ENCODE peak calls at places on chromosomes 3 and 15, in four cellular contexts. H is coronary artery, O is GM20000, V is lung. K is an unnamed sample.

GRCh38 chr3:126656376-126657134 is 1.6 kb upstream of the TXNRD3 start:
- DNase-seq in V (no peak), O (no peak), H (no peak), K (no peak)

GRCh38 chr15:58551084-58551763 is 119.4 kb downstream of the LIPC start:
- DNase-seq in V (no peak), H (no peak), O (no peak), K (no peak)

GRCh38 chr15:63006032-63006878 is 36.3 kb upstream of the TPM1 start:
- DNase-seq in H (no peak), O (no peak), V (no peak), K (no peak)

GRCh38 chr3:122519693-122520092 is 5.0 kb upstream of the KPNA1 start:
- DNase-seq in O (no peak), V (no peak), H (no peak), K (no peak)

GRCh38 chr3:172580680-172581079 is 57.5 kb upstream of the TNFSF10 start:
- DNase-seq in O (no peak), V (no peak), H (no peak), K (no peak)

GRCh38 chr3:113132571-113132996 is 78.8 kb upstream of the BOC start:
- DNase-seq in O (no peak), H (no peak), V (no peak), K (no peak)

GRCh38 chr3:14208977-14209394 is 30.4 kb downstream of the LSM3 start:
- DNase-seq in O (no peak), V (no peak), H (no peak), K (no peak)

GRCh38 chr3:43559961-43560360 is 61.9 kb downstream of the ANO10 start:
- DNase-seq in V (no peak), H (no peak), O (no peak), K (no peak)

GRCh38 chr3:69320867-69321266 is 65.0 kb downstream of the FRMD4B start:
- DNase-seq in O (peak; percentile 39), V (no peak), H (no peak), K (no peak)

GRCh38 chr3:187340572-187340971 is 27.6 kb upstream of the RTP4 start:
- DNase-seq in O (no peak), H (no peak), V (no peak), K (no peak)

GRCh38 chr3:49790626-49791411 is 4.5 kb upstream of the IP6K1 start:
- DNase-seq in V (no peak), H (peak; percentile 45), O (no peak), K (no peak)

GRCh38 chr3:186165331-186165730 is 56.4 kb upstream of the ETV5 start:
- DNase-seq in H (no peak), V (no peak), O (no peak), K (no peak)

GRCh38 chr3:52385157-52385556 is 59.7 kb downstream of the SEMA3G start:
- DNase-seq in H (no peak), O (peak; percentile 80), V (no peak), K (no peak)

GRCh38 chr3:15439476-15439875 is 12.1 kb downstream of the EAF1 start:
- DNase-seq in V (peak; percentile 58), H (no peak), O (no peak), K (no peak)

GRCh38 chr3:125594581-125595011 is 701 bp downstream of the OSBPL11 start:
- DNase-seq in O (no peak), V (no peak), H (no peak), K (no peak)

GRCh38 chr15:40244961-40245523 is 6.2 kb downstream of the PAK6 start:
- DNase-seq in O (no peak), V (peak; percentile 41), H (peak; percentile 61), K (no peak)

GRCh38 chr15:94370197-94370987 is 139.0 kb downstream of the MCTP2 start:
- DNase-seq in V (no peak), H (no peak), O (no peak), K (no peak)

GRCh38 chr3:118628704-118629341 is 405.8 kb downstream of the IGSF11 start:
- DNase-seq in O (peak; percentile 57), H (no peak), V (peak; percentile 39), K (peak; percentile 86)

GRCh38 chr3:113018461-113019181 is 27.8 kb downstream of the GTPBP8 start:
- DNase-seq in H (no peak), V (no peak), O (no peak), K (no peak)

GRCh38 chr3:72597756-72598195 is 250.5 kb downstream of the SHQ1 start:
- DNase-seq in V (no peak), H (no peak), O (no peak), K (no peak)

GRCh38 chr3:101381809-101382208 is 61.4 kb upstream of the IMPG2 start:
- DNase-seq in H (no peak), V (no peak), O (no peak), K (no peak)

GRCh38 chr3:46713898-46714552 is 3.6 kb downstream of the PRSS50 start:
- DNase-seq in O (peak; percentile 67), H (peak; percentile 65), V (no peak), K (peak; percentile 73)

GRCh38 chr3:147368151-147368550 is 38.2 kb downstream of the ZIC4 start:
- DNase-seq in H (no peak), O (no peak), V (no peak), K (no peak)

GRCh38 chr15:59892995-59893394 is 111.1 kb upstream of the FOXB1 start:
- DNase-seq in O (no peak), H (no peak), V (no peak), K (no peak)

GRCh38 chr3:133124511-133124910 is 86.3 kb downstream of the TMEM108 start:
- DNase-seq in O (no peak), V (no peak), H (no peak), K (no peak)

GRCh38 chr3:43995929-43996378 is 245.7 kb upstream of the TOPAZ1 start:
- DNase-seq in O (peak; percentile 49), V (no peak), H (no peak), K (no peak)

GRCh38 chr3:52054689-52055511 is 1.5 kb downstream of the DUSP7 start:
- DNase-seq in V (no peak), H (no peak), O (no peak), K (no peak)

GRCh38 chr3:185813205-185813604 is 11.6 kb downstream of the IGF2BP2 start:
- DNase-seq in O (no peak), H (no peak), V (no peak), K (no peak)

DNA sequence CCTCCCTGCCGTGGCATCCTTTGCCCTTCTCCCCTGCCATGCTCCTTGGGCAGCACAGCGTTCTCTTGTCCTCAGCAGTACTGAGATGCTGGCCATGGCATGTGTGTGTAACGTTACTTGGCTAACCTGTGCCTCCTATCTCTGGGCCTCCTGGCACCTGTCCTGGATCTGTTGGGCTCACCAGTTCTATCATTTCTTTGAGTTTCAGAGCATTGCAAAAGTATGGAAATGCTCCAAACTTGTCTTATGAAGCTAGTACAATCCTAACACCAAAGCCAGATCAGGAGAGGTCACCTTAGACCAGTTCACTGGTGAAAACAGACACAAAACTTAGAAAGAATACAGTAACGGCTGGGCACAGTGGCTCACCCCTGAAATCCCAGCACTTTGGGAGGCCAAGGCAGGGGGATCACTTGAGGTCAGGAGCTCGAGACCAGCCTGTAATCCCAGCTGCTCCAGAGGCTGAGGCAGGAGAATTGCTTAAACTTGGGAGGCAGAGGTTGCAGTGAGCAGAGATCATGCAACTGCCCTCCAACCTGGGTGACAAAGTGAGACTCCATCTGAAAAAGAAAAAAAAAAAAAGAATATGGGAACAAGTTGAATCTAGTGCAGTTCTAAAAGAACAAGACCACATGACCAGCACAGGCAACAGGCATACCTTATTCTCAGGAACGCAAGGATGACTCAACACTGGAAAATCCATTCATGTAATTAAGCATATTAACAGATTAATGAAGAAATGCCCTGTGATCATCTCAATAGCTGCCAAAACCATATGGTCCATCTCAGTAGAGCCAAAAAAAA is 62.4 kb upstream of the TRPM1 start:
- DNase-seq in H (no peak), V (no peak), O (no peak), K (peak; percentile 32)
- TF ChIP-seq CTCF in H (no peak), V (no peak), O (no peak), K (no peak)

GRCh38 chr3:33884204-33884561 is 85.8 kb downstream of the PDCD6IP start:
- DNase-seq in H (no peak), V (no peak), O (no peak), K (no peak)
- TF ChIP-seq CTCF in H (no peak), V (no peak), O (no peak), K (peak; percentile 12)

DNA sequence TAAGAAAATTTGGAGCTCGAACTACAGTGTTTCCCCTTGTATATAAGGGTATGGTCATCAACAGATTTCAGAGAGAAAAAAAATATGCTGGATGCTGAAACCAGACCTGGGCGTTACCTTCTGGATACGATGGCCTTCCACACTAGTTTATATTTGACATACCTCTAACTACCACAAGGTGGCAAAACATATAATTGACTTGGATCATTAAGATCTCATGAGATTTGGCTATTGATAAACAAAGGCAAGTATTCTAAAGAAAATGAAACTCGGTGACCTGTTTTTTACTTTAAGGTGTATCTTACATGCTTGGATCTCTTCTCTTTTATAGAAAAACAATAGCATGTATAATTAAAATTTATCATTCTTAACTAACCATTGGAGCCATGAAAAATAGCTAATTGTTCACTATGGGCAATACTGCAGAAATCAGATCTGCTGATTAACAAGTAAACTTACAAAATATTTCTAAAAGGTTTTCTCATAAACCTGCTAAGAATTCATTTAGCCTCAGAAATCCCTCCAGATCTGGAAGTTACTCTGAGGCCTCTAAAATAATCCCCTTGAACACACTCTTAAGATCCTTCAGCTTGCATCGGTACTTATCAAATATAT is 300.6 kb upstream of the KCNH8 start:
- DNase-seq in V (no peak), O (peak; percentile 11), H (no peak), K (no peak)
- TF ChIP-seq CTCF in V (no peak), O (peak; percentile 17), H (no peak), K (peak; percentile 44)

GRCh38 chr15:68278345-68279217 is 1.0 kb downstream of the FEM1B start:
- DNase-seq in O (no peak), H (peak; percentile 86), V (no peak), K (no peak)
- TF ChIP-seq CTCF in O (peak; percentile 20), H (no peak), V (no peak), K (peak; percentile 0)

GRCh38 chr3:39911465-39912309 is 102.3 kb downstream of the MYRIP start:
- DNase-seq in H (no peak), V (no peak), O (no peak), K (no peak)
- TF ChIP-seq CTCF in H (no peak), V (no peak), O (no peak), K (no peak)

DNA sequence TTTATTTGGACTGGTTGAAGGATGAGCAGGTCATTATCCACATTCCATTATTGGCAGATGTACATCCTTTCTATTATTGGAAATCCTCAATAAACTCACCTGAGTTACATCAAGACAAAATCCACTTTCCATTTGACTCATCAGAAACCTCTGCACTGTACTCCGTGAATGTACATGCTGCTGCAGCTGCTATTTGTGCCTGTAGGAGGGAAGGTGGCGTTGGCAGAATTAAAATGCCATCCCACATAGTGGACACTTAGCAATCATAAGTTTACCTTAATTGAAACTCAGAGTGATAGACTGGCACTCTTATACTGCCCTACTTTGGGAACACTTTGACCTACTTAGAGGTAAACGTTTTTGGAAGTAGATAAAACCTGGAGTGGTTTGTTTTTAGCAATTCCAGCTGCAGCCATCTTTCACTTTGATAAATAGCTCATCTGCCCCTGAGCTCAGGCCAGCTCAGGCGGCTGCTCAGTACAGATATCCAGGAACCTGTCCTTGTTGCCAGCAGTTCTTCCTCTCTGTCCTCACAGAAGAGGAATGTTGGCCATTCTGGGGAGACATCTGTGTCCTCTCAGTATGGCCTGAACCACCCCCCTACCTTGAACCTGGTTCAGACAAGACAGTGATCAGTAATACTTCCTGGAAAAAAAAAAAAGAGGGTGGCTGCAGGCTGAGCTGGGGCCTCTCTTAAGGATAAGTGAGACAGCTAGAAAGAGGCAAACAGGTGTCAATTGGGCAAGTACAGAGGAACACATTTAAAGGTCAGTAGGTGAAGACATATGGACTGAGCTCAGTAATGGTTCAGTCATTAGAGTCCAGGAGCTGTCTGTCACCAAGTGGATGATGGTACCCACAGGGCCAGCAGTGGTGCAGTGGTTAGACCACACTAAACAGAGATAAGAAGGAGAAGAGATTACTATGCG is 153.4 kb upstream of the UMPS start:
- DNase-seq in O (no peak), H (no peak), V (no peak), K (no peak)
- TF ChIP-seq CTCF in O (no peak), H (no peak), V (no peak), K (no peak)